ENCODE peak calls at places on chromosomes 11 and 22, in five cellular contexts. N, S, J, W and T are unnamed samples.

GRCh38 chr11:299081-299891 is at the start of gene IFITM5:
- DNase-seq in N (no peak), S (no peak), J (peak), W (no peak), T (no peak)

GRCh38 chr22:46062971-46063631 is 86.1 kb upstream of the WNT7B start:
- DNase-seq in N (no peak), S (no peak), J (peak), W (no peak), T (no peak)

GRCh38 chr22:49289822-49290221 is 537.9 kb downstream of the BRD1 start:
- DNase-seq in N (no peak), S (no peak), J (peak), W (no peak), T (no peak)

GRCh38 chr11:70473186-70473872 is 75.0 kb downstream of the CTTN start:
- DNase-seq in N (no peak), S (no peak), J (no peak), W (no peak), T (no peak)

GRCh38 chr11:116563713-116564050 is 209.1 kb downstream of the BUD13 start:
- DNase-seq in N (no peak), S (no peak), J (no peak), W (no peak), T (no peak)

GRCh38 chr11:14852571-14853177 is 39.4 kb downstream of the CYP2R1 start:
- DNase-seq in N (no peak), S (no peak), J (no peak), W (no peak), T (peak)

GRCh38 chr22:50305658-50306566 is 1.5 kb downstream of the PLXNB2 start:
- DNase-seq in N (peak), S (peak), J (peak), W (peak), T (peak)

GRCh38 chr22:40491990-40492631 is 121.7 kb downstream of the SGSM3 start:
- DNase-seq in N (no peak), S (no peak), J (no peak), W (peak), T (peak)

GRCh38 chr11:112965601-112966125 is 4.4 kb downstream of the NCAM1 start:
- DNase-seq in N (no peak), S (peak), J (no peak), W (no peak), T (no peak)

GRCh38 chr11:47028530-47029093 is 92.1 kb downstream of the CSTPP1 start:
- DNase-seq in N (no peak), S (no peak), J (no peak), W (no peak), T (no peak)

GRCh38 chr11:72770799-72771198 is 18.6 kb upstream of the ARAP1 start:
- DNase-seq in N (no peak), S (no peak), J (no peak), W (no peak), T (no peak)

GRCh38 chr11:124643605-124644425 is 21.2 kb downstream of the TBRG1 start:
- DNase-seq in N (peak), S (no peak), J (no peak), W (peak), T (peak)

GRCh38 chr11:11966826-11967668 is 41.4 kb downstream of the DKK3 start:
- DNase-seq in N (peak), S (peak), J (peak), W (peak), T (peak)

GRCh38 chr11:44030276-44030932 is 17.4 kb upstream of the ACCSL start:
- DNase-seq in N (no peak), S (peak), J (no peak), W (peak), T (peak)

GRCh38 chr11:96356837-96357236 is 13.8 kb upstream of the MAML2 start:
- DNase-seq in N (no peak), S (no peak), J (no peak), W (no peak), T (no peak)

GRCh38 chr22:22349455-22349836 is 104.9 kb downstream of the VPREB1 start:
- DNase-seq in N (no peak), S (no peak), J (no peak), W (no peak), T (no peak)

GRCh38 chr11:76321340-76321739 is 59.6 kb downstream of the THAP12 start:
- DNase-seq in N (no peak), S (no peak), J (no peak), W (no peak), T (no peak)

GRCh38 chr11:23711981-23712380 is 784.9 kb upstream of the LUZP2 start:
- DNase-seq in N (no peak), S (no peak), J (no peak), W (no peak), T (no peak)

GRCh38 chr22:42964994-42965699 is 49.8 kb downstream of the PACSIN2 start:
- DNase-seq in N (no peak), S (no peak), J (no peak), W (peak), T (no peak)

GRCh38 chr11:16297332-16297731 is 59.0 kb downstream of the SOX6 start:
- DNase-seq in N (no peak), S (no peak), J (no peak), W (no peak), T (no peak)

GRCh38 chr11:44961894-44962293 is 11.2 kb upstream of the TP53I11 start:
- DNase-seq in N (no peak), S (no peak), J (no peak), W (no peak), T (no peak)

GRCh38 chr22:27620367-27621154 is 181.0 kb downstream of the MN1 start:
- DNase-seq in N (no peak), S (no peak), J (no peak), W (no peak), T (no peak)

GRCh38 chr11:124869331-124869730 is 4.1 kb downstream of the ROBO3 start:
- DNase-seq in N (no peak), S (no peak), J (no peak), W (no peak), T (no peak)

GRCh38 chr22:49282596-49282995 is 545.1 kb downstream of the BRD1 start:
- DNase-seq in N (no peak), S (no peak), J (no peak), W (no peak), T (no peak)

GRCh38 chr22:49208768-49209252 is 618.9 kb downstream of the BRD1 start:
- DNase-seq in N (no peak), S (peak), J (peak), W (no peak), T (no peak)

GRCh38 chr11:132005874-132006273 is 635.5 kb downstream of the NTM start:
- DNase-seq in N (no peak), S (no peak), J (no peak), W (no peak), T (no peak)

GRCh38 chr22:26479043-26479791 is 4.4 kb downstream of the HPS4 start:
- DNase-seq in N (no peak), S (no peak), J (no peak), W (no peak), T (no peak)

GRCh38 chr11:119717839-119718534 is 11.0 kb downstream of the NECTIN1 start:
- DNase-seq in N (no peak), S (peak), J (no peak), W (no peak), T (no peak)

GRCh38 chr22:39254789-39255298 is 10.1 kb upstream of the PDGFB start:
- DNase-seq in N (peak), S (no peak), J (no peak), W (peak), T (peak)

GRCh38 chr22:48889209-48889830 is 938.4 kb downstream of the BRD1 start:
- DNase-seq in N (no peak), S (no peak), J (peak), W (no peak), T (no peak)

GRCh38 chr11:79393362-79394043 is 47.3 kb downstream of the TENM4 start:
- DNase-seq in N (no peak), S (peak), J (no peak), W (no peak), T (no peak)

GRCh38 chr11:6505577-6506240 is 8.6 kb downstream of the DNHD1 start:
- DNase-seq in N (peak), S (peak), J (no peak), W (peak), T (peak)

GRCh38 chr11:69731110-69731509 is 27.3 kb upstream of the FGF19 start:
- DNase-seq in N (no peak), S (no peak), J (no peak), W (no peak), T (no peak)

GRCh38 chr11:72750086-72750485 is 2.1 kb downstream of the ARAP1 start:
- DNase-seq in N (no peak), S (no peak), J (no peak), W (no peak), T (no peak)

GRCh38 chr11:116874251-116874650 is 36.8 kb upstream of the APOA1 start:
- DNase-seq in N (no peak), S (no peak), J (no peak), W (no peak), T (peak)

GRCh38 chr11:416051-416756 is 1.4 kb upstream of the SIGIRR start:
- DNase-seq in N (no peak), S (peak), J (no peak), W (no peak), T (no peak)

GRCh38 chr11:118918686-118919280 is 6.9 kb downstream of the BCL9L start:
- DNase-seq in N (no peak), S (no peak), J (no peak), W (peak), T (peak)

GRCh38 chr11:46489668-46490560 is 98.3 kb upstream of the CHRM4 start:
- DNase-seq in N (peak), S (peak), J (no peak), W (peak), T (peak)

GRCh38 chr22:37126882-37127281 is 17.4 kb upstream of the TMPRSS6 start:
- DNase-seq in N (no peak), S (peak), J (no peak), W (no peak), T (no peak)
- TF ChIP-seq CTCF in N (peak), S (peak), J (no peak), W (peak), T (peak)

GRCh38 chr11:2929880-2930704 is 872 bp upstream of the PHLDA2 start:
- DNase-seq in N (peak), S (peak), J (no peak), W (peak), T (peak)
- H3K4me3 ChIP-seq in N (peak), S (peak), J (no peak), W (peak), T (peak)

GRCh38 chr11:67502328-67502979 is 2.7 kb downstream of the PITPNM1 start:
- DNase-seq in N (no peak), S (no peak), J (no peak), W (no peak), T (no peak)
- TF ChIP-seq CTCF in N (no peak), S (no peak), J (no peak), W (no peak), T (no peak)

DNA sequence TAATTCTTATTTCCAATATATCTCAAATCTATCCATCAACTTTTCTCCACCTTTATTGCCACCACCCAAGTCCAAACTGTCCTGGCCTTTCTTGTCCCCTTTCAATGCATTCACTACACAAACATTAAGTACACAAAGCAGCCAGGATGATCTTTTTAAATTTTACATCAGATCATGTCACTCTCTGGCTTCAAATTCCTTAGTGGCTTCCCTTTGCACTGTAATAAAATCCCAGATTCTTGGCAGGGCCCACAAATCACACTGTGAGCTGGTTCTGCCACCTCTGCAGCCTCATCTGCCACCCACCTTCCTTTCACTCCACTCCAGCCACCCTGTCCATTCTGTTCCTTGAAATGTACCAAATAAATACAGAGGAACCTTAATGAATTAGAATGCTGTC is 150.4 kb downstream of the BBOX1 start:
- DNase-seq in N (no peak), S (no peak), J (no peak), W (no peak), T (no peak)
- H3K4me3 ChIP-seq in N (no peak), S (no peak), J (no peak), W (no peak), T (no peak)

GRCh38 chr11:83815736-83816135 is 529.6 kb upstream of the CCDC90B start:
- DNase-seq in N (peak), S (no peak), J (no peak), W (no peak), T (no peak)

GRCh38 chr11:83816572-83817187 is 530.5 kb upstream of the CCDC90B start:
- DNase-seq in N (peak), S (peak), J (no peak), W (peak), T (peak)

GRCh38 chr11:83823461-83824025 is 537.4 kb upstream of the CCDC90B start:
- DNase-seq in N (peak), S (no peak), J (no peak), W (no peak), T (no peak)

GRCh38 chr11:83818349-83818748 is 532.2 kb upstream of the CCDC90B start:
- DNase-seq in N (no peak), S (no peak), J (no peak), W (no peak), T (no peak)

DNA sequence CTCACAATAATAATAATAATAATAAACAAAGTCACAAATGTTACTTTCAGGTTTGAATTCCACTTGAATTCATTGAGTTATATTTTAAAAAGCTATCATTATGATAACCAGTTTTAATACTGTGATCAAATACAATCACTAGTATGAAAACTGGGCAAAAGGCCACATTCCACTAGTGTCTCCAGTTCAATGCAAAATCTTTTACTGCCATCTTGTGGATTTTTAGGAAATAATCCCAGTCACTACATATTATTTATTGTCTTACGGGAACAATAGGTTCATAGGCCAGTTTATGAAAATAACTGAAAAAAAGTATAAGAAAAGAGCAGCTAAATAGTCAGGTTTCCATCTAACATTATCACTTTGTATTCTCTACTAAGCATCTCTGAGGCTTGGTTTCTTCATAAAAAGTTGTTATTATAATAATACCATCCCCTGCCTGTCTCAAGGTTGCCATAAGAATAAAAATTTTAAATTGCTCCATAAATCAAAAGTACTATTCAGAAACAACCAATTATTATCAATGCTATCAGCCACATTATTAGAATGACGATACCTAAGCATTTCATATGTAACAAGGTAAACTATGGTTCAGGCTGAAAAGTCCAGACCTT is 533.9 kb upstream of the CCDC90B start:
- DNase-seq in N (peak), S (peak), J (no peak), W (peak), T (peak)
- TF ChIP-seq CTCF in N (peak), S (peak), J (no peak), W (peak), T (peak)

GRCh38 chr11:89491141-89491690 is at the start of gene NOX4:
- DNase-seq in N (peak), S (peak), J (peak), W (peak), T (peak)
- H3K4me3 ChIP-seq in N (peak), S (peak), J (no peak), W (peak), T (peak)

GRCh38 chr22:19495562-19496323 is 16.0 kb downstream of the CDC45 start:
- DNase-seq in N (peak), S (no peak), J (no peak), W (peak), T (peak)
- TF ChIP-seq CTCF in N (peak), S (no peak), J (no peak), W (peak), T (no peak)